ENCODE peak calls at places on chromosomes 3 and 15, in six cellular contexts. K is H1, R is GM12892, A is HepG2, J is GM12878, I is K562. H is an unnamed sample.

GRCh38 chr15:38611228-38611627 is 46.6 kb upstream of the RASGRP1 start:
- DNase-seq in K (no peak), R (no peak), A (no peak), J (no peak), I (no peak), H (no peak)

GRCh38 chr3:141710888-141711616 is 27.0 kb upstream of the RNF7 start:
- DNase-seq in K (no peak), R (no peak), A (no peak), J (no peak), I (no peak), H (no peak)

GRCh38 chr15:77495806-77496589 is 75.3 kb downstream of the HMG20A start:
- DNase-seq in K (peak), R (no peak), A (no peak), J (no peak), I (no peak), H (no peak)

GRCh38 chr3:140664111-140664510 is 13.8 kb upstream of the TRIM42 start:
- DNase-seq in K (no peak), R (no peak), A (no peak), J (no peak), I (no peak), H (no peak)

GRCh38 chr3:14126017-14126902 is 1.4 kb downstream of the TMEM43 start:
- DNase-seq in K (peak), R (no peak), A (no peak), J (no peak), I (no peak), H (no peak)

GRCh38 chr3:37540786-37541185 is 320.9 kb upstream of the CTDSPL start:
- DNase-seq in K (no peak), R (no peak), A (no peak), J (no peak), I (no peak), H (no peak)

GRCh38 chr3:29868702-29869101 is 587.8 kb downstream of the RBMS3 start:
- DNase-seq in K (no peak), R (no peak), A (no peak), J (no peak), I (no peak), H (no peak)

GRCh38 chr15:25094519-25094918 is 139.7 kb downstream of the SNRPN start:
- DNase-seq in K (peak), R (no peak), A (no peak), J (no peak), I (no peak), H (no peak)

GRCh38 chr3:187208159-187208558 is 10.9 kb downstream of the RTP1 start:
- DNase-seq in K (no peak), R (no peak), A (no peak), J (no peak), I (no peak), H (no peak)

GRCh38 chr3:79154861-79155260 is 612.9 kb downstream of the ROBO1 start:
- DNase-seq in K (no peak), R (no peak), A (no peak), J (no peak), I (no peak), H (no peak)

GRCh38 chr15:99481406-99481805 is 84.4 kb upstream of the MEF2A start:
- DNase-seq in K (no peak), R (no peak), A (no peak), J (no peak), I (no peak), H (no peak)

GRCh38 chr3:24042174-24042878 is 97.2 kb downstream of the NR1D2 start:
- DNase-seq in K (no peak), R (no peak), A (no peak), J (no peak), I (no peak), H (no peak)

GRCh38 chr15:88031461-88031860 is 225.1 kb downstream of the NTRK3 start:
- DNase-seq in K (no peak), R (no peak), A (no peak), J (no peak), I (no peak), H (no peak)

GRCh38 chr15:59170295-59170881 is 36.3 kb upstream of the LDHAL6B start:
- DNase-seq in K (no peak), R (no peak), A (peak), J (no peak), I (no peak), H (no peak)

GRCh38 chr3:187352581-187353575 is 15.3 kb upstream of the RTP4 start:
- DNase-seq in K (no peak), R (no peak), A (no peak), J (no peak), I (no peak), H (no peak)

GRCh38 chr3:36542186-36542585 is 161.9 kb downstream of the STAC start:
- DNase-seq in K (no peak), R (no peak), A (no peak), J (no peak), I (no peak), H (no peak)

GRCh38 chr3:185718736-185719456 is 105.9 kb downstream of the IGF2BP2 start:
- DNase-seq in K (no peak), R (no peak), A (no peak), J (no peak), I (no peak), H (no peak)

GRCh38 chr15:69145694-69146492 is 14.5 kb upstream of the GLCE start:
- DNase-seq in K (peak), R (no peak), A (no peak), J (no peak), I (no peak), H (no peak)

GRCh38 chr3:17982211-17982880 is 239.9 kb upstream of the TBC1D5 start:
- DNase-seq in K (no peak), R (no peak), A (no peak), J (no peak), I (no peak), H (no peak)

GRCh38 chr3:129855454-129856419 is 37.8 kb downstream of the TMCC1 start:
- DNase-seq in K (no peak), R (no peak), A (no peak), J (no peak), I (no peak), H (no peak)

GRCh38 chr3:184165548-184165947 is 9.1 kb upstream of the AP2M1 start:
- DNase-seq in K (no peak), R (no peak), A (no peak), J (no peak), I (no peak), H (no peak)

GRCh38 chr3:195257454-195258448 is 13.2 kb downstream of the XXYLT1 start:
- DNase-seq in K (peak), R (no peak), A (no peak), J (no peak), I (no peak), H (no peak)

GRCh38 chr3:47783673-47784072 is 2.0 kb upstream of the SMARCC1 start:
- DNase-seq in K (no peak), R (no peak), A (no peak), J (no peak), I (no peak), H (no peak)

GRCh38 chr3:47780727-47781325 is 867 bp downstream of the SMARCC1 start:
- DNase-seq in K (no peak), R (no peak), A (peak), J (no peak), I (no peak), H (no peak)

GRCh38 chr3:47781326-47781684 is 388 bp downstream of the SMARCC1 start:
- DNase-seq in K (peak), R (peak), A (no peak), J (no peak), I (peak), H (peak)

GRCh38 chr3:47782538-47783308 is 1.0 kb upstream of the SMARCC1 start:
- DNase-seq in K (no peak), R (no peak), A (no peak), J (no peak), I (no peak), H (no peak)

GRCh38 chr3:47781685-47782537 is at the start of gene SMARCC1:
- DNase-seq in K (peak), R (peak), A (peak), J (peak), I (peak), H (peak)
- TF ChIP-seq POLR2A in K (peak), R (peak), A (peak), J (peak), I (peak), H (peak)

DNA sequence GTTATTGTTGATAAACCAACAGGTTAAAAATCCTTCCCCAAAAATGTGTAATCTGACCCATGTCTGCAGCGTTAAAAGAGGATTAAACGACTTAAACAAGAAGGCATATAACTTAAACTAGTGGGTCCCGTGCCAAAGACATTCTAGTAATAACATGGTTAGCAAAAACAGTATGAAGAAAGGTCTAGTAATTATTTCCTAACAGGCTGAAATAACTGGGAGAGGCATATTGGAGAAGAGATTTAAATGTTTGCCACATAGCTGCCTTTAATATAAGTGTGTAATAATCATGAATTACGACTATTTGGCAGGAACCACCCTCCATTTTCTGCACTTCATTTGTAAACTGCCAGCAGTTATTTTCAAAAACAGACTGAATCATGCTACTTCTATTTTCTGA is 67.7 kb upstream of the CSPG5 start:
- DNase-seq in K (no peak), R (no peak), A (no peak), J (no peak), I (no peak), H (no peak)
- TF ChIP-seq TAF1 in K (no peak), R (no peak), A (no peak), J (no peak), I (no peak), H (no peak)

GRCh38 chr15:29822100-29822684 is at the start of gene TJP1:
- DNase-seq in K (peak), R (no peak), A (peak), J (no peak), I (peak), H (no peak)

GRCh38 chr15:29820802-29821160 is 1.5 kb downstream of the TJP1 start:
- DNase-seq in K (no peak), R (no peak), A (no peak), J (no peak), I (no peak), H (no peak)

GRCh38 chr15:29822685-29823459 is 604 bp upstream of the TJP1 start:
- DNase-seq in K (no peak), R (no peak), A (peak), J (no peak), I (no peak), H (no peak)

GRCh38 chr15:29819979-29820801 is 2.1 kb downstream of the TJP1 start:
- DNase-seq in K (no peak), R (no peak), A (no peak), J (no peak), I (no peak), H (no peak)

GRCh38 chr15:29821416-29822099 is 710 bp downstream of the TJP1 start:
- DNase-seq in K (peak), R (no peak), A (peak), J (no peak), I (peak), H (no peak)
- TF ChIP-seq POLR2A in K (peak), R (no peak), A (peak), J (no peak), I (peak), H (no peak)

GRCh38 chr3:150727653-150728502 is 24.2 kb upstream of the ERICH6 start:
- DNase-seq in K (no peak), R (no peak), A (no peak), J (no peak), I (peak), H (no peak)
- TF ChIP-seq TAF1 in K (no peak), R (no peak), A (no peak), J (no peak), I (no peak), H (no peak)

DNA sequence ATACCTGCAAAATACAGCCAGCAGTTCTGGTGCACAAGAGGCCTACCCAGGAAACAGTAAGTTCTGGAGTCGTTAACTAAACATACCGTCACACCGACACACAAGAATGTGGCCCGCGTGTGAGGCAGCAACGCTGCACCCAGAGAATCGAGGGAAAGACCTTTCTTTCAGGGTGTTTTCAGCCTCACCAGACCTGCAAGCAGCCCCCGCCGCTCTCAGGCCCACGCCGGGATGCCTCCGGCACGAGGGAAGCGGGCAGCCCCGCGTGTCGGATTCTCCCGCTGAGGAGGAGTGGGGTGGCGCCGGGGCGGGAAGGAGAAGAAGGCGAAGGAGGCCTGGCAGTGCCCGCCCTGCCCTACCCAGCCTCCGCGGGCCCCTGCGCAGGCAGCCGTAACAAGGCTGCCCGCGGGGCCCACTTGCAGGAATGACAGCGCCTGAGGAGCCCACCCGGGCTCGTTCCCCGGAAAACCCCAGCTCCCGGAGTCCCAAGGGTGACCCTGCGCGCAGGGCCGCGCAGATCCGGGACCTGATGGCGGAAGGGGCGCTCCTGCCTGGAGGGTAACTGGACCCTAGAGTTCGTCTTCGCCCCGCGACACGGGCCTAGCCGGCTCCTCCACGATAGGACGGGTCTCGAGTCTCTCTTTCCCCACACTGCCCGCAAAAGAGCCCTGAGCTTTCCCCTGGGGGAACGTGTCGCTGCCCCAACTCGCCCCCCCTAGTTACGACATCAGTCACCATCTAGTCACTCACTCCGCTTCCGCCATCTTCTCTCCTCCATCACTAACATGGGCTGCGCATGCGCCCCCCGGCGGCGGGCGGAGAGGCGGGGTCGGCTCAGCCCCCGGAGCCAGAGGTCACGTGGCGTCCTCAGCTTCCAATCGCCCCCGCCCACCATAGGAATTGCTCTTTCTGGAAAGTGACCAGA is at the start of gene PHC3:
- DNase-seq in K (peak), R (peak), A (peak), J (peak), I (peak), H (peak)
- TF ChIP-seq POLR2A in K (peak), R (peak), A (peak), J (peak), I (peak), H (peak)

GRCh38 chr15:91904942-91905341 is 51.4 kb downstream of the SLCO3A1 start:
- DNase-seq in K (no peak), R (no peak), A (no peak), J (no peak), I (no peak), H (no peak)

GRCh38 chr15:91911878-91912277 is 58.4 kb downstream of the SLCO3A1 start:
- DNase-seq in K (no peak), R (no peak), A (no peak), J (no peak), I (no peak), H (no peak)

GRCh38 chr15:91909574-91909973 is 56.1 kb downstream of the SLCO3A1 start:
- DNase-seq in K (no peak), R (no peak), A (no peak), J (no peak), I (no peak), H (no peak)

GRCh38 chr15:91909111-91909510 is 55.6 kb downstream of the SLCO3A1 start:
- DNase-seq in K (no peak), R (no peak), A (no peak), J (no peak), I (no peak), H (no peak)

DNA sequence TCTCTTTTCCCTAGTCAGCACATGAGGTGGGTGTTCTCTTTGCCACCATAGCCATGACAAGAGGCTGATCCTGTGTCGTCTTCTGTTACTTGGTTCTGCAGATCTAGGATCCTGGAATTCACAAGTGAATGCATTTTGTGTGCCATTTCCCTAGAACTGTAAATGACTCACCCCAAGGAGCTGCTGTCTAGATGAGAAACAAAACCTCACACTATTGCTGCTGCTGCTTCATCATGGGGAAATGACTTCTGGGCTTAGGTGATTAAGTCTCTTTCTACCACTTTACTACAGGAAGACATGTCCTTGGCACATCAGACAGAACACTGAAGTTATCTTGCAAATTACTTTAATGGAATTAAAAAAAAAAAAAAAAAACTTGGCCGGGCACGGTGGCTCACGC is 54.9 kb downstream of the SLCO3A1 start:
- DNase-seq in K (no peak), R (no peak), A (no peak), J (no peak), I (no peak), H (no peak)
- TF ChIP-seq TAF1 in K (no peak), R (no peak), A (no peak), J (no peak), I (no peak), H (no peak)

GRCh38 chr3:126349071-126349470 is 8.1 kb downstream of the KLF15 start:
- DNase-seq in K (no peak), R (no peak), A (no peak), J (no peak), I (no peak), H (no peak)

GRCh38 chr3:126351086-126351770 is 6.0 kb downstream of the KLF15 start:
- DNase-seq in K (no peak), R (no peak), A (no peak), J (no peak), I (no peak), H (no peak)

GRCh38 chr3:126351771-126352475 is 5.3 kb downstream of the KLF15 start:
- DNase-seq in K (no peak), R (no peak), A (no peak), J (no peak), I (no peak), H (no peak)

GRCh38 chr3:126349611-126350501 is 7.4 kb downstream of the KLF15 start:
- DNase-seq in K (peak), R (no peak), A (no peak), J (no peak), I (no peak), H (no peak)

DNA sequence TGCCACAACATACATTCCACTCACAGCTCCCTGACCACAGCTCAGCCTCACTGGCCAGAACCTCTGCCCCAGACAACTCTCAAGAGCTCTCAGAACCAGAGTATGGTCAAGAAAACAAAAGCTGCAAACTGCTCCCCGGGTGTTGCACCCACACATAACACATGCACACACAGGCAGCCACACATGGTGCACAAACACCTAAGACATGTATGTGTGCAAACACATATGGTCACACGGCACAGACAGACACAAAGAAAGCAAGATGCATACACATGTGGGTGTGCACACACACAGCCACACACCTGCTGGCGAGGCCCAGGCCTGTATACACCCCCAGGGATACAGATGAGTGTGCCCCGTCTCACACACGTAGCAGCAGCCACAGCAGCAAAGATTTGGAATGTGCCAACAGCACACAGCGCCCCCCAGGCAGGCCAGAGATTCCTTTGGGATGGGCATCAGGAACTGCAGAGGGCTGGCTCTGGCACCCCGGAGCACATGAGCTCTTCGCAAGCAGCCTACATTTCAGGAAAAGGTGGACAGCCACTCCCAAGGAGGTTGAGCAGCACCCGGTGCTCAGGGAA is 6.6 kb downstream of the KLF15 start:
- DNase-seq in K (no peak), R (no peak), A (no peak), J (no peak), I (no peak), H (no peak)
- TF ChIP-seq POLR2A in K (no peak), R (no peak), A (no peak), J (no peak), I (no peak), H (no peak)

DNA sequence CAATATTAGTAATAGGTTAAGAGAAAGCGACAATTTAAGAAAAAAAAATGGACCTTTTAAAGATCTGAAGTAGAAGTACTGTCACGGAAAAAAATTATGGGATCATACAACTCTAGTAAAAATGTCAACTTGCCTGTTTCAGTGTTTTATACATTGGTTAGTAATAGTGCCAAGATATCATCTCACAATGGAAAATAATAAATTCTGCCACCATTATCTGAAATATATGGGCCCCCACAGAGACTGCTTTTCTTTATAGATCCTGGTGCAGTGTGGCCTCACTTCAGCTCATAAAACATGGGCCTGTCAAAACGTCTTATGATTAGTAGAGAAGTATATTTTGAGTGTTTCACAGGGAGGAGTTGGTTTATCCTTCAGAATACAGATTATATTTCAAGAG is 266.3 kb upstream of the EPHA6 start:
- DNase-seq in K (no peak), R (no peak), A (no peak), J (no peak), I (no peak), H (no peak)
- TF ChIP-seq TAF1 in K (no peak), R (no peak), A (no peak), J (no peak), I (no peak), H (no peak)

GRCh38 chr15:63985221-63986184 is 60.8 kb downstream of the DAPK2 start:
- DNase-seq in K (no peak), R (no peak), A (no peak), J (no peak), I (no peak), H (no peak)
- TF ChIP-seq POLR2A in K (no peak), R (no peak), A (no peak), J (no peak), I (no peak), H (no peak)